ENCODE peak calls at places on chromosome 2, in eight cellular contexts. H is A549, K is HCT116, R is WTC11, L is endothelial cell of umbilical vein, U is H1, F is K562, Y is GM12878. T is an unnamed sample.

GRCh38 chr2:2183135-2183534 is 147.9 kb downstream of the MYT1L start:
- DNase-seq in H (no peak), K (no peak), R (no peak), L (no peak), U (no peak), F (no peak), Y (no peak), T (no peak)

GRCh38 chr2:236503100-236503499 is 66.5 kb upstream of the ACKR3 start:
- DNase-seq in H (no peak), K (no peak), R (peak), L (no peak), U (no peak), F (no peak), Y (no peak), T (no peak)

GRCh38 chr2:121365061-121365460 is 80.1 kb upstream of the TFCP2L1 start:
- DNase-seq in H (no peak), K (no peak), R (no peak), L (no peak), U (no peak), F (no peak), Y (no peak), T (no peak)

GRCh38 chr2:193885419-193885818 is 1690.7 kb upstream of the TMEFF2 start:
- DNase-seq in H (no peak), K (no peak), R (no peak), L (peak), U (no peak), F (no peak), Y (no peak), T (no peak)

GRCh38 chr2:197273485-197273884 is 37.1 kb downstream of the ANKRD44 start:
- DNase-seq in H (no peak), K (no peak), R (no peak), L (no peak), U (no peak), F (no peak), Y (no peak), T (no peak)

GRCh38 chr2:105919826-105920225 is 175.1 kb downstream of the NCK2 start:
- DNase-seq in H (peak), K (peak), R (peak), L (peak), U (peak), F (peak), Y (no peak), T (peak)

GRCh38 chr2:72367530-72368225 is 220.0 kb upstream of the CYP26B1 start:
- DNase-seq in H (peak), K (peak), R (peak), L (peak), U (no peak), F (no peak), Y (no peak), T (no peak)

GRCh38 chr2:96839288-96839874 is 4.4 kb downstream of the ANKRD23 start:
- DNase-seq in H (no peak), K (no peak), R (no peak), L (no peak), U (peak), F (no peak), Y (no peak), T (peak)

GRCh38 chr2:214203744-214204289 is 207.0 kb upstream of the VWC2L start:
- DNase-seq in H (no peak), K (no peak), R (no peak), L (no peak), U (no peak), F (no peak), Y (no peak), T (peak)

GRCh38 chr2:30239308-30240161 is 8.2 kb downstream of the LBH start:
- DNase-seq in H (peak), K (peak), R (peak), L (peak), U (peak), F (peak), Y (no peak), T (peak)

GRCh38 chr2:172397136-172397825 is 30.1 kb upstream of the ITGA6 start:
- DNase-seq in H (no peak), K (no peak), R (no peak), L (no peak), U (no peak), F (no peak), Y (no peak), T (no peak)

GRCh38 chr2:64344999-64345576 is 108.9 kb upstream of the LGALSL start:
- DNase-seq in H (no peak), K (no peak), R (no peak), L (no peak), U (no peak), F (no peak), Y (no peak), T (no peak)

GRCh38 chr2:96872591-96873349 is 2.9 kb upstream of the SEMA4C start:
- DNase-seq in H (no peak), K (no peak), R (no peak), L (no peak), U (no peak), F (peak), Y (no peak), T (no peak)

GRCh38 chr2:238505119-238505891 is 78.6 kb downstream of the ASB1 start:
- DNase-seq in H (no peak), K (no peak), R (no peak), L (no peak), U (no peak), F (peak), Y (no peak), T (no peak)

GRCh38 chr2:130355578-130356431 is at the start of gene PTPN18:
- DNase-seq in H (peak), K (peak), R (peak), L (peak), U (peak), F (peak), Y (no peak), T (peak)

GRCh38 chr2:222902660-222903059 is 41.8 kb downstream of the ACSL3 start:
- DNase-seq in H (no peak), K (no peak), R (no peak), L (no peak), U (no peak), F (no peak), Y (no peak), T (no peak)

GRCh38 chr2:212254331-212254730 is 284.3 kb downstream of the ERBB4 start:
- DNase-seq in H (no peak), K (no peak), R (no peak), L (no peak), U (no peak), F (no peak), Y (no peak), T (no peak)

GRCh38 chr2:224938670-224939309 is 103.5 kb downstream of the DOCK10 start:
- DNase-seq in H (no peak), K (no peak), R (no peak), L (peak), U (no peak), F (no peak), Y (no peak), T (no peak)

GRCh38 chr2:133602538-133602937 is 34.3 kb upstream of the NCKAP5 start:
- DNase-seq in H (no peak), K (no peak), R (no peak), L (no peak), U (no peak), F (no peak), Y (no peak), T (no peak)

GRCh38 chr2:95024306-95024880 is 1.1 kb upstream of the MAL start:
- DNase-seq in H (no peak), K (no peak), R (no peak), L (no peak), U (no peak), F (no peak), Y (no peak), T (no peak)
- TF ChIP-seq MAX in H (no peak), K (no peak), R (no peak), L (no peak), U (no peak), F (no peak), Y (no peak), T (no peak)

GRCh38 chr2:240182476-240182875 is 42.0 kb upstream of the OTOS start:
- DNase-seq in H (no peak), K (no peak), R (no peak), L (no peak), U (no peak), F (no peak), Y (no peak), T (no peak)

GRCh38 chr2:240184198-240184590 is 43.7 kb upstream of the OTOS start:
- DNase-seq in H (no peak), K (no peak), R (no peak), L (no peak), U (no peak), F (no peak), Y (no peak), T (no peak)

GRCh38 chr2:240182966-240183365 is 42.5 kb upstream of the OTOS start:
- DNase-seq in H (no peak), K (no peak), R (no peak), L (no peak), U (no peak), F (no peak), Y (no peak), T (no peak)

GRCh38 chr2:240184656-240185055 is 44.2 kb upstream of the OTOS start:
- DNase-seq in H (no peak), K (no peak), R (no peak), L (no peak), U (no peak), F (no peak), Y (no peak), T (no peak)

GRCh38 chr2:240183370-240184197 is 43.1 kb upstream of the OTOS start:
- DNase-seq in H (no peak), K (no peak), R (no peak), L (no peak), U (no peak), F (no peak), Y (no peak), T (no peak)
- TF ChIP-seq MAX in H (no peak), K (no peak), R (no peak), L (no peak), U (no peak), F (no peak), Y (no peak), T (no peak)

DNA sequence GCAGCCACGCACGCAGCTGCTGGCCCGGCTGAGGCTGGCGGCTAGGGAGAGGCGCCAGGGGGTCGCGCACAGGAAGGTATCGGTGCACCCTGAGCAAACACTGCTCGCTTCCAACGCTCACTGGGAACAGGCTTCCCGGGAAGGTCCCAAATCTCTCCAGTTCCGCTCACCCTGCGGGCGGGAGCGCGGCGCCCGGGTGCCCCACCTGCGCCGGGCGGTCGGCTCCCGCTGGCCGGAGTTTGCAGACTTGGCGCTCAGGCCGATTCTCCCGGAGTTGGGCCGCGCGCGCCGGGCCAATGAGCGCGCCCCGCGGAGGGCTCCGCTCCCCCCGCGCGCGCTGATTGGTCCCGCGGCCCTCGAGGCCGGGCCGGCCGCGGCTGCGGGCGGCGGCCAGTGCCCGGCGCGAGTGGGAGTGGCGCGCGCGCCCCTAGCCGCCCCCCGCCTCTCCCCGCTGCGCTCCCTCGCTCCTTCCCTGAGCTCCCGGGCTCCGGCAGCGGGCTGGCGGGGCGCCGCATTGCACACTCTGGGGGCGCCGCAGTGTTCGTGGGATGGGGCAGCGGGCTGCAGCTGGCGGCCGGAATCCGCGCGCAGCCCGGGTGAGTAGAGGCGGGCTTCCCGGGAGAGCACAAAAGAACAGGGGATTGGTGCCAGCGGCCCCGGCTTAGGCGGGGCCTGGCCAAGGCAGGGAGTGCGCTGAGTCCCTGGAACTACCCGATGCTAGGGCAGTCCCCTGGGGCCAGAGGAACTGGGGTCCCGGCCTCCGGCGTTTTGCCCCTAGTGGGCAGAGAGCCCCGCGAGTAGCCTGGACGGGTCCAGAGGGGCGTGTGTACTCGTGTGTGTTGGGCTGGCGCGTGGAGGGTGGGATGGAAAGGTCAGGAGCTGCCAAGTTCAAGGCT is at the start of gene LYPD6:
- DNase-seq in H (peak), K (peak), R (peak), L (peak), U (peak), F (no peak), Y (no peak), T (peak)
- TF ChIP-seq MAX in H (no peak), K (no peak), R (peak), L (no peak), U (no peak), F (no peak), Y (no peak), T (no peak)

GRCh38 chr2:45380131-45380836 is 230.8 kb downstream of the SRBD1 start:
- DNase-seq in H (peak), K (no peak), R (no peak), L (peak), U (no peak), F (no peak), Y (no peak), T (no peak)
- TF ChIP-seq MAX in H (no peak), K (no peak), R (no peak), L (no peak), U (no peak), F (no peak), Y (no peak), T (no peak)

GRCh38 chr2:71277536-71278103 is 50.7 kb upstream of the PAIP2B start:
- DNase-seq in H (peak), K (peak), R (peak), L (peak), U (peak), F (peak), Y (no peak), T (peak)
- TF ChIP-seq MAX in H (no peak), K (no peak), R (no peak), L (no peak), U (no peak), F (no peak), Y (no peak), T (no peak)

GRCh38 chr2:233325814-233326213 is 18.2 kb downstream of the SAG start:
- DNase-seq in H (no peak), K (no peak), R (no peak), L (no peak), U (no peak), F (no peak), Y (no peak), T (no peak)
- TF ChIP-seq MAX in H (no peak), K (no peak), R (no peak), L (no peak), U (no peak), F (no peak), Y (no peak), T (no peak)

GRCh38 chr2:9558948-9559381 is 3.3 kb upstream of the ADAM17 start:
- DNase-seq in H (no peak), K (no peak), R (no peak), L (no peak), U (no peak), F (no peak), Y (no peak), T (peak)
- TF ChIP-seq MAX in H (no peak), K (no peak), R (no peak), L (no peak), U (no peak), F (no peak), Y (no peak), T (no peak)

GRCh38 chr2:162113771-162114168 is 38.3 kb downstream of the GCG start:
- DNase-seq in H (no peak), K (no peak), R (no peak), L (peak), U (no peak), F (no peak), Y (no peak), T (peak)
- TF ChIP-seq MAX in H (no peak), K (no peak), R (no peak), L (no peak), U (no peak), F (no peak), Y (no peak), T (peak)

GRCh38 chr2:178819992-178820391 is 12.8 kb upstream of the TTN start:
- DNase-seq in H (no peak), K (no peak), R (no peak), L (peak), U (no peak), F (no peak), Y (peak), T (no peak)
- TF ChIP-seq MAX in H (no peak), K (no peak), R (no peak), L (no peak), U (no peak), F (no peak), Y (no peak), T (no peak)

T was measured in NB4.